ENCODE peak calls at places on chromosomes 13 and 19, in four cellular contexts. W is fibroblast of pulmonary artery; Y is stimulated activated naive B cell treated with anti-CD40 and anti-IgM and Interleukin-4, amounts not matched to agents 10 μg/mL and 1 μg/mL and 100 μg/mL, for 72 hours; G is GM23248. K is an unnamed sample.

GRCh38 chr19:15101479-15102082 is 5.6 kb upstream of the SYDE1 start:
- DNase-seq in W (peak; percentile 69), Y (no peak), G (peak; percentile 52), K (peak; percentile 50)

GRCh38 chr19:19568802-19569756 is 31.0 kb downstream of the CILP2 start:
- DNase-seq in W (peak; percentile 16), Y (no peak), G (peak; percentile 82), K (peak; percentile 67)

GRCh38 chr19:44607049-44607448 is 6.3 kb upstream of the IGSF23 start:
- DNase-seq in W (peak; percentile 69), Y (no peak), G (peak; percentile 57), K (peak; percentile 69)

GRCh38 chr13:110225609-110226008 is 81.3 kb downstream of the COL4A1 start:
- DNase-seq in W (no peak), Y (no peak), G (no peak), K (no peak)

GRCh38 chr19:48636859-48637448 is at the start of gene DBP:
- DNase-seq in W (no peak), Y (no peak), G (peak; percentile 71), K (no peak)

GRCh38 chr13:81582381-81582780 is 1241.5 kb upstream of the SPRY2 start:
- DNase-seq in W (no peak), Y (no peak), G (no peak), K (no peak)

GRCh38 chr19:58482372-58482771 is 6.2 kb downstream of the ZNF446 start:
- DNase-seq in W (no peak), Y (no peak), G (no peak), K (no peak)

GRCh38 chr13:104137416-104137815 is 1071.2 kb upstream of the SLC10A2 start:
- DNase-seq in W (no peak), Y (no peak), G (no peak), K (no peak)

GRCh38 chr19:37691881-37692504 is 27.6 kb downstream of the ZNF607 start:
- DNase-seq in W (peak; percentile 91), Y (peak; percentile 85), G (peak; percentile 94), K (peak; percentile 89)

GRCh38 chr13:112683581-112683980 is 6.3 kb upstream of the ATP11A start:
- DNase-seq in W (no peak), Y (no peak), G (no peak), K (no peak)